ENCODE peak calls at places on chromosomes 12 and 14, in seven cellular contexts. I is epithelial cell of prostate, W is germinal center, Z is kidney tubule cell, X is activated T-helper 1 cell treated with Interleukin-2 at 50 U/mL for 16 hours, N is NCI-H748 treated with DMSO at 0.1 percent for 48 hours, T is HCT116. A is an unnamed sample.

GRCh38 chr12:57039016-57039798 is 10.7 kb downstream of the MYO1A start:
- DNase-seq in X (no peak), W (no peak), Z (no peak), T (no peak), I (no peak), N (no peak), A (no peak)

GRCh38 chr12:98799411-98799810 is 154.3 kb downstream of the APAF1 start:
- DNase-seq in T (peak; percentile 2), W (no peak), Z (no peak), N (no peak), X (no peak), I (no peak), A (no peak)

GRCh38 chr12:1083888-1084262 is 92.9 kb downstream of the ERC1 start:
- DNase-seq in I (no peak), W (no peak), T (no peak), X (no peak), N (peak; percentile 46), Z (peak; percentile 10), A (peak; percentile 29)

GRCh38 chr14:67240168-67240932 is 885 bp upstream of the PALS1 start:
- DNase-seq in T (no peak), I (no peak), Z (peak; percentile 76), W (peak; percentile 24), N (peak; percentile 14), X (peak; percentile 5), A (peak; percentile 60)

GRCh38 chr14:93081875-93082570 is 33.7 kb downstream of the ITPK1 start:
- DNase-seq in N (no peak), X (no peak), Z (no peak), I (no peak), W (no peak), T (no peak), A (no peak)

GRCh38 chr12:57545809-57546437 is 1.1 kb downstream of the DCTN2 start:
- DNase-seq in W (no peak), N (no peak), I (peak; percentile 41), T (no peak), X (no peak), Z (peak; percentile 76), A (no peak)

GRCh38 chr12:105341010-105341409 is 10.5 kb downstream of the C12orf75 start:
- DNase-seq in W (no peak), I (no peak), X (no peak), N (no peak), T (no peak), Z (no peak), A (no peak)

GRCh38 chr14:22266683-22267082 is 322.3 kb downstream of the DAD1 start:
- DNase-seq in I (no peak), X (no peak), W (no peak), T (no peak), Z (peak; percentile 61), N (no peak), A (no peak)

GRCh38 chr12:69639400-69640016 is 28.8 kb upstream of the LRRC10 start:
- DNase-seq in W (peak; percentile 78), Z (peak; percentile 67), X (peak; percentile 26), T (peak; percentile 61), I (no peak), N (peak; percentile 13), A (peak; percentile 66)

GRCh38 chr14:100132161-100132902 is 27.1 kb downstream of the DEGS2 start:
- DNase-seq in I (no peak), N (no peak), T (no peak), X (no peak), Z (no peak), W (no peak), A (no peak)